ENCODE peak calls at places on chromosome 3, in eight cellular contexts. U is EL, F is stromal cell of bone marrow, O is A172, I is posterior vena cava, G is stomach, S is heart left ventricle, T is T-helper 17 cell. J is an unnamed sample.

GRCh38 chr3:160707187-160707789 is 30.3 kb downstream of the ARL14 start:
- DNase-seq in O (peak), S (no peak), G (no peak), F (peak), I (no peak), T (no peak), U (peak), J (no peak)

GRCh38 chr3:52193059-52193458 is 4.9 kb upstream of the ALAS1 start:
- DNase-seq in S (peak), G (no peak), F (peak), U (peak), T (no peak), I (no peak), O (peak), J (no peak)

GRCh38 chr3:177795866-177796265 is 598.6 kb upstream of the TBL1XR1 start:
- DNase-seq in F (no peak), S (no peak), O (no peak), I (no peak), T (no peak), U (no peak), G (no peak), J (no peak)

GRCh38 chr3:10548997-10549396 is 43.6 kb upstream of the ATP2B2 start:
- DNase-seq in I (no peak), U (no peak), F (peak), T (no peak), O (peak), G (no peak), S (no peak), J (no peak)

GRCh38 chr3:10697918-10698317 is 118.1 kb upstream of the SLC6A11 start:
- DNase-seq in T (no peak), U (peak), S (no peak), O (peak), F (no peak), G (no peak), I (no peak), J (no peak)

GRCh38 chr3:138220788-138221187 is 33.7 kb downstream of the ARMC8 start:
- DNase-seq in F (no peak), S (no peak), O (no peak), T (no peak), G (no peak), U (peak), I (no peak), J (no peak)

GRCh38 chr3:61560452-61561373 is 658 bp upstream of the PTPRG start:
- DNase-seq in G (peak), O (peak), I (peak), S (peak), U (peak), F (peak), T (no peak), J (peak)

GRCh38 chr3:185820973-185821758 is 3.7 kb downstream of the IGF2BP2 start:
- DNase-seq in O (peak), F (peak), S (no peak), G (no peak), U (peak), T (no peak), I (no peak), J (no peak)

GRCh38 chr3:127690823-127691452 is 18.2 kb downstream of the ABTB1 start:
- DNase-seq in U (peak), O (peak), I (peak), T (no peak), S (no peak), F (peak), G (peak), J (peak)

GRCh38 chr3:30672959-30673358 is 66.6 kb downstream of the TGFBR2 start:
- DNase-seq in I (peak), F (no peak), T (no peak), S (peak), U (no peak), G (no peak), O (no peak), J (no peak)

GRCh38 chr3:78846688-78847087 is 921.1 kb downstream of the ROBO1 start:
- DNase-seq in O (peak), S (no peak), T (no peak), U (peak), F (no peak), I (no peak), G (no peak), J (no peak)

GRCh38 chr3:114128231-114128630 is 50.6 kb downstream of the DRD3 start:
- DNase-seq in T (no peak), G (no peak), S (no peak), U (peak), O (peak), F (no peak), I (no peak), J (no peak)

GRCh38 chr3:29850641-29851040 is 569.8 kb downstream of the RBMS3 start:
- DNase-seq in G (no peak), O (no peak), I (no peak), U (no peak), S (no peak), F (no peak), T (no peak), J (no peak)

GRCh38 chr3:5787863-5788488 is 600.5 kb downstream of the EDEM1 start:
- DNase-seq in T (no peak), S (peak), F (no peak), U (no peak), O (no peak), G (no peak), I (no peak), J (no peak)

GRCh38 chr3:31345581-31345980 is 187.1 kb upstream of the STT3B start:
- DNase-seq in G (no peak), U (no peak), O (no peak), F (no peak), I (no peak), S (no peak), T (no peak), J (no peak)

GRCh38 chr3:186133980-186134379 is 25.1 kb upstream of the ETV5 start:
- DNase-seq in U (no peak), F (no peak), O (no peak), T (no peak), G (no peak), I (no peak), S (no peak), J (no peak)

GRCh38 chr3:23106641-23107040 is 96.5 kb upstream of the UBE2E2 start:
- DNase-seq in O (no peak), S (no peak), I (no peak), G (no peak), T (no peak), F (no peak), U (no peak), J (no peak)

GRCh38 chr3:13357074-13357473 is 63.0 kb downstream of the NUP210 start:
- DNase-seq in I (no peak), F (no peak), T (no peak), O (no peak), S (no peak), U (no peak), G (no peak), J (no peak)

GRCh38 chr3:172550347-172550943 is 27.2 kb upstream of the TNFSF10 start:
- DNase-seq in F (peak), T (no peak), U (peak), G (no peak), I (no peak), S (no peak), O (peak), J (peak)

GRCh38 chr3:42680256-42680655 is 5.1 kb upstream of the KLHL40 start:
- DNase-seq in U (peak), S (no peak), O (no peak), I (no peak), F (peak), G (no peak), T (no peak), J (no peak)

GRCh38 chr3:22887664-22888291 is 315.3 kb upstream of the UBE2E2 start:
- DNase-seq in S (no peak), I (no peak), F (no peak), G (no peak), O (peak), U (peak), T (no peak), J (no peak)